ENCODE peak calls at places on chromosomes 6 and 20, in five cellular contexts. E is HCT116; V is prostate gland; M is spleen; Z is CD8-positive, alpha-beta memory T cell. N is an unnamed sample. For H3K36me3, the result is how much of the 10 kb centered on the place peaks cover.

GRCh38 chr6:9315966-9316650 is 880.8 kb upstream of the SLC35B3 start:
- DNase-seq in Z (no peak), E (no peak), V (no peak), M (no peak), N (no peak)

GRCh38 chr20:46060301-46060881 is 29.4 kb downstream of the NCOA5 start:
- DNase-seq in V (no peak), Z (no peak), E (no peak), M (no peak), N (peak)

GRCh38 chr6:53014034-53014433 is 18.9 kb upstream of the GSTA4 start:
- DNase-seq in V (no peak), M (no peak), Z (no peak), E (no peak), N (no peak)

GRCh38 chr6:33935439-33936080 is 131.8 kb upstream of the MLN start:
- DNase-seq in Z (no peak), E (no peak), V (no peak), M (peak), N (no peak)

GRCh38 chr6:126531840-126532239 is 191.9 kb downstream of the CENPW start:
- DNase-seq in V (no peak), E (no peak), M (no peak), Z (no peak), N (no peak)

GRCh38 chr6:131982740-131983259 is 31.6 kb upstream of the CCN2 start:
- DNase-seq in V (no peak), M (no peak), Z (no peak), E (no peak), N (no peak)

GRCh38 chr6:34858681-34859080 is 29.2 kb downstream of the TAF11 start:
- DNase-seq in E (no peak), M (no peak), V (no peak), Z (no peak), N (peak)

GRCh38 chr6:157579467-157580031 is 198.6 kb downstream of the ZDHHC14 start:
- DNase-seq in M (no peak), V (peak), Z (no peak), E (no peak), N (no peak)

GRCh38 chr6:52388790-52389189 is 26.8 kb downstream of the PAQR8 start:
- DNase-seq in V (peak), M (no peak), E (no peak), Z (no peak), N (no peak)

GRCh38 chr6:145247677-145248419 is 487.5 kb downstream of the EPM2A start:
- DNase-seq in V (no peak), Z (no peak), M (no peak), E (no peak), N (no peak)

GRCh38 chr6:47483853-47484546 is 6.4 kb downstream of the CD2AP start:
- DNase-seq in M (no peak), V (no peak), E (no peak), Z (no peak), N (no peak)

GRCh38 chr20:51196991-51197651 is 174.2 kb upstream of the KCNG1 start:
- DNase-seq in Z (no peak), M (no peak), E (no peak), V (no peak), N (no peak)

GRCh38 chr20:25274481-25274880 is 26.6 kb downstream of the PYGB start:
- DNase-seq in V (no peak), M (peak), Z (peak), E (no peak), N (no peak)

GRCh38 chr6:39347906-39348585 is 25.5 kb upstream of the KCNK16 start:
- DNase-seq in Z (no peak), M (peak), V (peak), E (peak), N (peak)

GRCh38 chr6:40425192-40425919 is 161.8 kb downstream of the LRFN2 start:
- DNase-seq in E (no peak), Z (no peak), V (peak), M (no peak), N (no peak)

GRCh38 chr6:16700202-16700997 is 60.9 kb downstream of the ATXN1 start:
- DNase-seq in E (no peak), V (no peak), Z (peak), M (no peak), N (no peak)

GRCh38 chr6:14550410-14550809 is 432.8 kb downstream of the CD83 start:
- DNase-seq in Z (no peak), E (no peak), V (no peak), M (no peak), N (no peak)

GRCh38 chr20:58511364-58511763 is 3.8 kb downstream of the APCDD1L start:
- DNase-seq in Z (no peak), E (no peak), M (no peak), V (no peak), N (no peak)

GRCh38 chr6:30122515-30122914 is 9.6 kb upstream of the TRIM31 start:
- DNase-seq in E (no peak), M (no peak), V (no peak), Z (no peak), N (no peak)

GRCh38 chr20:59662856-59663512 is 58.6 kb downstream of the PHACTR3 start:
- DNase-seq in M (no peak), E (no peak), V (no peak), Z (no peak), N (no peak)

GRCh38 chr6:133568970-133569889 is 319.7 kb upstream of the TCF21 start:
- DNase-seq in Z (no peak), M (no peak), E (peak), V (no peak), N (peak)

GRCh38 chr20:58647814-58648501 is 3.1 kb upstream of the STX16 start:
- DNase-seq in M (no peak), Z (no peak), V (peak), E (no peak), N (no peak)

GRCh38 chr20:35466856-35467255 is 11.5 kb downstream of the CEP250 start:
- DNase-seq in M (no peak), E (no peak), V (no peak), Z (no peak), N (no peak)

GRCh38 chr20:35463455-35464300 is 8.3 kb downstream of the CEP250 start:
- DNase-seq in E (peak), M (no peak), V (peak), Z (peak), N (peak)

GRCh38 chr20:35465976-35466375 is 10.6 kb downstream of the CEP250 start:
- DNase-seq in Z (no peak), V (no peak), E (no peak), M (no peak), N (no peak)

GRCh38 chr20:35468671-35469334 is 13.4 kb downstream of the CEP250 start:
- DNase-seq in M (no peak), E (no peak), V (no peak), Z (no peak), N (no peak)

DNA sequence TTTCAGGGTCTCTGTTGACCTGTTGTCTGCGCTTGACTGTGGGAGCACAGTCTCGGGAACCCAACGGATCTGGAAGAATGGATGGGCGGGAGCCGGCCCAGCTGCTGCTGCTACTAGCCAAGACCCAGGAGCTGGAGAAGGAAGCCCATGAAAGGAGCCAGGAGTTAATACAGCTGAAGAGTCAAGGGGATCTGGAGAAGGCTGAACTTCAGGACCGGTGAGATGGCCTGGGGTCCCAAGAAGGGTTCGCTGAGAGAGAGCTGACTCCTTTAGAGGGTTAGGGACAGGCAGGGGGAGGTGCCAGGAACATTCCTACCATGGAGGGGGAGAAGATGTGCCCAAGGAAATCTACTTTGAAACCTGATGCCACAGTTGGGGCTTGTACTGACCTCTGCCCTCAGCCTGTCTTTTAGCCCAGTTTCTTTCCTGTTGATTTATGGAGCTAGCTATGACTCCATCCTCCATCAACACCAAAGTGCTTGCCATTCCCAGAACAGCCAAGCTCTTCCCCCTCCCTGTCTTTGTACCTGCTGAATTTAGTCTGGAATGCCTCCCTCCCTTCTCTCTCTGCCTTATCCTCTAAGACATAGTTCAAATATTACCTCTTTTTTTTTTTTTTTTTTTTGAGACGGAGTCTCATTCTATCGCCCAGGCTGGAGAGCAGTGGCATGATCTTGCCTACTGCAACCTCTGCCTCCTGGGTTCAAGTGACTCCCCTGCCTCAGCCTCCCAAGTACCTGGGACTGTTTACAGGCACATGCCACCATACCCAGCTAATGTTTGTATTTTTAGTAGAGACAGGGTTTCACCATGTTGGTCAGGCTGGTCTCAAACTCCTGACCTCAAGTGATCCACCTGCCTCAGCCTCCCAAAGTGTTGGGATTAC is 12.2 kb downstream of the CEP250 start:
- DNase-seq in Z (no peak), E (peak), M (no peak), V (no peak), N (no peak)
- H3K36me3 ChIP-seq in Z (under half), E (under half), M (under half), V (under half), N (under half)

GRCh38 chr6:159212026-159212425 is 42.8 kb downstream of the FNDC1 start:
- DNase-seq in M (no peak), E (no peak), V (no peak), Z (no peak), N (peak)

GRCh38 chr6:159212881-159213280 is 43.7 kb downstream of the FNDC1 start:
- DNase-seq in E (no peak), M (no peak), V (no peak), Z (no peak), N (peak)

GRCh38 chr6:159217595-159218275 is 48.5 kb downstream of the FNDC1 start:
- DNase-seq in Z (no peak), V (no peak), M (no peak), E (peak), N (peak)

GRCh38 chr6:159214281-159214680 is 45.1 kb downstream of the FNDC1 start:
- DNase-seq in E (no peak), M (no peak), Z (no peak), V (no peak), N (no peak)

DNA sequence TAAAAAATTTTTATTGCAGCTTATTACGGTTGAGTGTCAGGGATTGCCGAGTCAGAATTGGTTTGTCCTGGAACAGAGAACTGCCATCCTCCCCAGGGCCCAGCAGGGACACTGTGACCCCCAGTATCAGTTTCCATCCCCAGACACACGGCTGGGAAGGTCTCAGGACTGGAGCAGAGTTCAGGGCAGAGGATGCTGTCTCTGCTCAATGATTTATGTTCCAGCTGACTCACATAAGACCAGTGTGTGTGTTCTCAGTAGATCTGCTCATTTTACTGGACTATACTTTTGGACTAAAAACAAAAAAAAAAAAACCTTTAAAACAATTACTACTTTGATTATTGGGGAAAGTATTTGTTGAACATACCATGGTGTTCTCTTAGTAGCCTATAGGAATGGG is 44.2 kb downstream of the FNDC1 start:
- DNase-seq in Z (no peak), V (no peak), M (no peak), E (no peak), N (peak)
- H3K27ac ChIP-seq in Z (no peak), V (no peak), M (no peak), E (no peak), N (peak)

GRCh38 chr6:160069050-160069454 is 52.6 kb upstream of the SLC22A1 start:
- DNase-seq in M (no peak), E (no peak), Z (peak), V (no peak), N (peak)

GRCh38 chr6:160069459-160069858 is 52.2 kb upstream of the SLC22A1 start:
- DNase-seq in V (no peak), Z (no peak), E (no peak), M (no peak), N (no peak)

GRCh38 chr6:160071805-160072687 is 49.6 kb upstream of the SLC22A1 start:
- DNase-seq in M (no peak), Z (no peak), V (no peak), E (no peak), N (peak)

GRCh38 chr6:160070427-160070826 is 51.2 kb upstream of the SLC22A1 start:
- DNase-seq in V (no peak), M (no peak), E (no peak), Z (no peak), N (no peak)

GRCh38 chr6:160070831-160071230 is 50.8 kb upstream of the SLC22A1 start:
- DNase-seq in Z (no peak), E (no peak), V (no peak), M (no peak), N (no peak)
- H3K36me3 ChIP-seq in Z (half or more), E (under half), V (under half), M (under half), N (under half)

DNA sequence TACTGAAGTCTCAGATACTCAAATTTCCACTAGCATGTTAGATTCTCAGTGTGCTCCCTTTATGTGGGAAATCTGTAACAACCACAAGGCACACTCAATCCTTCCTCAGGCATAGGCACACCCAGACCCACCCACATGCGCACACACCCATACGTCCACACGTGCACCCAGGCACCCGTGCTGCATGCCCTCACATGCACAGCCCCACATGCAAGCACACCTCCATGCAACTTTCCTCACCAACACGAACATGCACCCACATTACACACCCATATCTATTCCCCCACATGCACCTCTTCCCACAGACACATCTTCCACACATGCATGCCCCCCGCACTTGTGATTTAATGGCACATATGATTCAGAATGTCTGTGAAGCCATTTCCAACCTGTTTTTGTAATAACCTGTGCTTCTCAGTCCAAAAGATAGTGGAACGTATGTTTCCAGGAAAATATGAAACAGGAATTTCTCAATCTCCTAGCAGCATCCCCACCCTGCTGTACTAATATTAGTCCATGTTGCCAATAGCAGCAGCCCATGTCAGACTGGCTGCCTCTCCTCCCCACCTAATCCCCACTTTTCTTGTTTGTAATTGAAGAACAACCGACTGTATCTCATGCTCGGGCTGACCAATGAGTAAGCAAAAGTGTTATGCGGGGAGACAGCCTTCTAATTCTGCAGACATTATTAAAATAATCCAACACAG is 11.3 kb upstream of the CYP24A1 start:
- DNase-seq in Z (no peak), M (no peak), E (no peak), V (no peak), N (no peak)
- H3K27ac ChIP-seq in Z (no peak), M (no peak), E (no peak), V (no peak), N (no peak)

GRCh38 chr6:31952140-31952805 is 6.4 kb downstream of the CFB start:
- DNase-seq in E (no peak), V (peak), Z (no peak), M (no peak), N (no peak)

GRCh38 chr6:31949926-31950548 is 4.1 kb downstream of the CFB start:
- DNase-seq in E (no peak), Z (no peak), M (peak), V (no peak), N (no peak)

GRCh38 chr6:31956796-31957195 is 2.0 kb downstream of the NELFE start:
- DNase-seq in M (no peak), V (no peak), E (no peak), Z (no peak), N (no peak)

GRCh38 chr6:31954511-31954910 is 4.3 kb downstream of the NELFE start:
- DNase-seq in Z (no peak), V (no peak), M (no peak), E (no peak), N (no peak)

DNA sequence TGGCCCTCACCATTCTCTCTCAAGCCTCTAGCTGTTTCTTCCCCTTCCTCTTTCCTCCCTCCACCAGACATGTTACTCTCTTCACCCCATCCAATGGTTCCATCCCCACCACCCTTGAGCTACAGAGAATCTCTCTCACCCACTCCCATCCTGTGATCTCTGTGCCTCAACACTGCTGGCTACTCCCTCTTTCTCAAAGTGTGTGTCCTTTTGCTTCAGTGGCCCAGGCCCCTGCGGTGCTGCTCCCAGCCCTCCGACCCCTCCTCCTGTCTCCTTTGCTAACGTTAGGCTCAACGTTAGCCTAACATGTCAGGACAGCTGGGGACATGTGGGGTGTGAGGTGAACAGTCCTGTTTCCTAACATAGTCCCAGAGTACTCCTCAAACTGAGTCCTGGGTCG is 5.9 kb downstream of the NELFE start:
- DNase-seq in E (no peak), Z (no peak), M (no peak), V (no peak), N (no peak)
- H3K36me3 ChIP-seq in E (half or more), Z (under half), M (under half), V (under half), N (under half)

GRCh38 chr20:35084998-35085397 is 7.6 kb downstream of the TRPC4AP start:
- DNase-seq in M (no peak), E (no peak), Z (no peak), V (no peak), N (no peak)
- H3K27ac ChIP-seq in M (peak), E (no peak), Z (no peak), V (no peak), N (no peak)

DNA sequence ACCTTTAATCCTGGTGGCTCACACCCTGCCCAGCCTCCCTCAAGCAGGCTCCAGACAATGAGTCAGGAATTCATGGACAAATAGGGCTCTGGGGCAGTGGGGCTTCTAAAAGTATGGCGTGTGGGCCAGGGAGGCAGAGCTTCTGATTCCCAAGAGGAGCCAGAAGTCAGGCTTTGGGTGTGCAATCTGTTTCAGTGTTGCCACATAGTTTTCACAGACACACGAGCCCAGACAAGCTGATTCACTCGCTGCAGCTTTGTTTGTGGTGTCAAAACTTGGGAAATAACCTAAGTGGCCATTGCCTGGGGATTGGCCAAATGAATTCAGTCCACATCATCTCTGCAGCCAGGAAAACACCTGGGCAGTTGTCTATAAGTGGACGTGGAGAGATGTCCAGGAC is 9.2 kb downstream of the PEDS1 start:
- DNase-seq in E (no peak), V (peak), M (no peak), Z (no peak), N (no peak)
- H3K36me3 ChIP-seq in E (under half), V (under half), M (under half), Z (under half), N (under half)